ENCODE peak calls at places on chromosomes 5 and 9, in ten cellular contexts. W is left ventricle myocardium inferior, V is B cell, K is psoas muscle, R is RWPE1, P is lower leg skin, U is A549, X is Caco-2, E is left lung, O is OCI-LY7. H is an unnamed sample.

GRCh38 chr9:88990721-88991065 is 575 bp upstream of the S1PR3 start:
- DNase-seq in W (no peak), O (peak), E (no peak), P (no peak), X (no peak), R (no peak), U (no peak), K (no peak), V (peak), H (no peak)

GRCh38 chr9:79936336-79936735 is 364.6 kb downstream of the TLE4 start:
- DNase-seq in O (no peak), P (no peak), E (no peak), V (no peak), R (no peak), W (no peak), U (no peak), K (no peak), X (no peak), H (no peak)

GRCh38 chr5:73299665-73300435 is 126.9 kb downstream of the TMEM174 start:
- DNase-seq in X (no peak), O (no peak), W (no peak), U (no peak), K (no peak), R (no peak), E (no peak), V (no peak), P (no peak), H (peak)

GRCh38 chr5:179229331-179229761 is 115.9 kb downstream of the ADAMTS2 start:
- DNase-seq in O (no peak), K (no peak), X (no peak), V (no peak), W (no peak), P (no peak), E (peak), R (no peak), U (no peak), H (no peak)

GRCh38 chr9:36939655-36940578 is 94.2 kb downstream of the PAX5 start:
- DNase-seq in K (no peak), P (no peak), U (no peak), R (no peak), O (no peak), X (no peak), W (no peak), V (no peak), E (peak), H (no peak)

GRCh38 chr9:127802576-127803443 is at the start of gene FPGS:
- DNase-seq in X (peak), O (peak), W (peak), P (peak), R (peak), U (peak), E (peak), K (peak), V (peak), H (peak)

GRCh38 chr5:75389430-75389829 is 52.4 kb downstream of the HMGCR start:
- DNase-seq in E (no peak), R (no peak), K (no peak), U (no peak), O (no peak), W (no peak), P (no peak), X (no peak), V (no peak), H (no peak)

GRCh38 chr5:17735771-17736170 is 101.5 kb downstream of the TAF11L14 start:
- DNase-seq in P (no peak), W (no peak), K (no peak), V (no peak), O (no peak), R (no peak), U (no peak), X (no peak), E (no peak), H (no peak)

GRCh38 chr5:35855221-35855620 is 1.5 kb upstream of the IL7R start:
- DNase-seq in W (no peak), U (no peak), R (no peak), K (no peak), O (no peak), X (no peak), V (no peak), E (no peak), P (no peak), H (no peak)

GRCh38 chr9:98168952-98169488 is 23.4 kb downstream of the CORO2A start:
- DNase-seq in O (peak), V (peak), W (peak), X (peak), E (no peak), P (no peak), R (peak), K (no peak), U (no peak), H (peak)

GRCh38 chr5:156356238-156356637 is 29.3 kb downstream of the SGCD start:
- DNase-seq in V (no peak), P (no peak), X (no peak), W (no peak), O (no peak), R (no peak), K (no peak), E (no peak), U (no peak), H (peak)

GRCh38 chr9:127835930-127836586 is 18.4 kb downstream of the ENG start:
- DNase-seq in P (no peak), V (no peak), O (no peak), X (no peak), E (peak), K (peak), U (no peak), W (no peak), R (no peak), H (no peak)

GRCh38 chr5:168118042-168118668 is 173.3 kb upstream of the WWC1 start:
- DNase-seq in V (no peak), E (no peak), O (no peak), P (no peak), K (no peak), R (no peak), W (no peak), X (no peak), U (no peak), H (no peak)

GRCh38 chr5:82593481-82593880 is 315.3 kb upstream of the RPS23 start:
- DNase-seq in W (no peak), O (no peak), P (no peak), V (no peak), R (no peak), U (no peak), E (no peak), K (no peak), X (no peak), H (no peak)

GRCh38 chr5:83255268-83255667 is 177.9 kb downstream of the XRCC4 start:
- DNase-seq in P (no peak), W (no peak), R (no peak), U (no peak), E (no peak), X (no peak), O (no peak), K (no peak), V (no peak), H (no peak)

GRCh38 chr5:34756781-34757624 is 82.0 kb upstream of the TTC23L start:
- DNase-seq in X (peak), E (no peak), P (no peak), O (no peak), U (no peak), R (no peak), V (no peak), K (no peak), W (no peak), H (no peak)

GRCh38 chr9:38196721-38197120 is 127.7 kb upstream of the SHB start:
- DNase-seq in O (no peak), R (no peak), P (no peak), X (no peak), V (no peak), W (no peak), E (no peak), U (no peak), K (no peak), H (no peak)

GRCh38 chr5:133581918-133582317 is 30.4 kb downstream of the FSTL4 start:
- DNase-seq in R (peak), X (no peak), K (no peak), E (no peak), U (no peak), V (no peak), O (no peak), W (no peak), P (no peak), H (no peak)

GRCh38 chr5:177527595-177527994 is 10.8 kb upstream of the DDX41 start:
- DNase-seq in P (no peak), K (no peak), V (no peak), E (no peak), R (no peak), O (no peak), W (no peak), U (no peak), X (peak), H (no peak)

GRCh38 chr5:1594336-1595106 is 70.8 kb upstream of the LPCAT1 start:
- DNase-seq in R (peak), W (peak), K (peak), V (peak), O (no peak), X (peak), P (peak), U (peak), E (peak), H (peak)
- TF ChIP-seq CTCF in R (peak), W (peak), K (no peak), V (peak), O (peak), X (no peak), P (no peak), U (peak), E (peak), H (peak)

GRCh38 chr5:545641-546375 is 21.6 kb upstream of the SLC9A3 start:
- DNase-seq in E (peak), U (no peak), V (no peak), W (peak), K (peak), O (no peak), R (no peak), P (no peak), X (peak), H (no peak)
- TF ChIP-seq CTCF in E (no peak), U (no peak), V (no peak), W (no peak), K (no peak), O (no peak), R (no peak), P (no peak), X (no peak), H (no peak)

DNA sequence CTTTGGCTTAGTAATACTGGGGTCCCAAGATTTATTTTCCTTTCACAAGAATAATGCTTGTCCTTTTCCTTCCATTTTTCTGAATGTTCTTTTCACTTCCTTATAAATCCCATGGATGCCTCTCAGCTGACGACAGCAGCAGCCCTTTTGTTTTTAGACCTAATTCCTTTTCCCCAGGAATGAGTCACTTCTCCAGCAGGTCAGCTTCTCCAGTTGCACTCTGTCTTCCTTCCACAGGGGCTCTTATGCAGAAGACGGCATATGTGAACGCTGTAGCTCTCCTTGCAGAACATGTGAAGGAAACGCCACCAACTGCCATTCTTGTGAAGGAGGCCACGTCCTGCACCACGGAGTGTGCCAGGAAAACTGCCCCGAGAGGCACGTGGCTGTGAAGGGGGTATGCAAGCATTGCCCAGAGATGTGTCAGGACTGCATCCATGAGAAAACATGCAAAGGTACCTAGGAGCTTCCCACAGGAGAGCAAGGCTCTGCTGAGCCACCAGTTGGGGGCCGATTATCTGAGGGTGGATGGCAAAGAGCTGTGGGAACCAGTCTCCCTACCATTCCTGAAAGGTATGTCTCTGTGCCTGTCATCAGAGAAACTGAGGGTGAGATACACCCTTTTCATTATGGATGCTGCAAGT is 72.9 kb downstream of the RFK start:
- DNase-seq in W (no peak), E (no peak), K (no peak), X (no peak), O (no peak), P (no peak), R (peak), V (no peak), U (peak), H (no peak)
- TF ChIP-seq CTCF in W (no peak), E (no peak), K (no peak), X (no peak), O (no peak), P (no peak), R (no peak), V (no peak), U (no peak), H (no peak)

GRCh38 chr9:130191068-130191748 is 19.0 kb downstream of the NCS1 start:
- DNase-seq in O (no peak), X (no peak), W (no peak), K (no peak), R (no peak), P (no peak), E (no peak), U (no peak), V (no peak), H (no peak)
- TF ChIP-seq CTCF in O (no peak), X (no peak), W (no peak), K (no peak), R (no peak), P (no peak), E (no peak), U (no peak), V (no peak), H (no peak)

GRCh38 chr9:1400983-1401382 is 350.8 kb downstream of the DMRT2 start:
- DNase-seq in X (peak), K (no peak), R (no peak), W (no peak), O (no peak), P (no peak), E (no peak), V (no peak), U (no peak), H (no peak)
- TF ChIP-seq CTCF in X (peak), K (no peak), R (no peak), W (no peak), O (peak), P (no peak), E (no peak), V (no peak), U (no peak), H (no peak)

DNA sequence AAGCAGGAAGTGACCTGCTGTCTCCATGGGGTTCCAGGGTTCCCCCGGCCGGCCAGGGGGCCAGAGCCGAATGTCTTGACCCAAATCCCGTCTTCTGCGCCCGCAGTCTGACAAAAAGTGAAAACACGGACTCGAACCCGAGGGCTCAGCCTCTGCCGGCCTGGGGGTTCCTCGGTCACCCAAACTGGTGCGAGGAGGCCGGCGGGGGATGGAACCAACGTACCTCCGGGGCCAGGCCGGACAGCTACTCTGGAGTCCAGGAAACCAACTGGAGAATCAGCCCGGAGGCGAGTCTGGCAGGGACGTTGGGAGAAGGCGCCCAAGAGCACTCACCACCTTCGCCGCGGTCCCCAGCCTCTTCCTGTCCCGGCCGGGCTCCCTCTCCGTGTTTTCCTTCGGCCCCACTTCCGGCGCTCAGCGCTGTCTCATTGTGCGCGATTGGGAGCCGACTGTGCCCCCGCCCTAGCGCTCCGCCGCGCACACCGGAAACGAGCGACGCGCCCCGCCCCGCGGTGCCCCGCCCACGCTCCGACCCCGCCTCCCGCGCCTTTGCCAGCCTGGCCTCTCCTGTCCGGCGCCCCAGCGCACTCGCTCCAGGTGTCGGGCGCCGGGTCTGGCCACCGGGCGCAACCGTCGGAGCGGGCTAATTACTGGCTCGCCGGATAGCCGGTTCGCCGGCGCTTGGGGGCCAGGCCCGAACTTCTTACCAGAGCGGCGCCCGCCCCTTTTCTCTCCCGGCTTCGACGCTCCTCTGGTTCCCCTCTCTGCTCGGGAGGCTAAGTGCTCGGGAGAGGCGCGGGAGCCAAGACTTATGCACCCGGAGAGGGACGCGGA is at the start of gene TUT7:
- DNase-seq in V (peak), O (peak), K (peak), X (peak), R (peak), W (peak), P (peak), E (peak), U (peak), H (peak)
- TF ChIP-seq CTCF in V (no peak), O (no peak), K (no peak), X (no peak), R (no peak), W (no peak), P (no peak), E (no peak), U (no peak), H (no peak)

GRCh38 chr5:125126050-125126449 is 379.6 kb upstream of the ZNF608 start:
- DNase-seq in R (no peak), X (no peak), K (no peak), P (no peak), E (no peak), V (no peak), O (no peak), W (no peak), U (no peak), H (no peak)

GRCh38 chr5:125120012-125120411 is 373.6 kb upstream of the ZNF608 start:
- DNase-seq in O (no peak), U (no peak), V (no peak), E (no peak), R (no peak), W (no peak), X (no peak), P (no peak), K (no peak), H (no peak)

GRCh38 chr5:125129151-125129806 is 382.8 kb upstream of the ZNF608 start:
- DNase-seq in E (no peak), K (no peak), W (no peak), X (no peak), O (no peak), P (no peak), V (no peak), U (no peak), R (peak), H (no peak)

DNA sequence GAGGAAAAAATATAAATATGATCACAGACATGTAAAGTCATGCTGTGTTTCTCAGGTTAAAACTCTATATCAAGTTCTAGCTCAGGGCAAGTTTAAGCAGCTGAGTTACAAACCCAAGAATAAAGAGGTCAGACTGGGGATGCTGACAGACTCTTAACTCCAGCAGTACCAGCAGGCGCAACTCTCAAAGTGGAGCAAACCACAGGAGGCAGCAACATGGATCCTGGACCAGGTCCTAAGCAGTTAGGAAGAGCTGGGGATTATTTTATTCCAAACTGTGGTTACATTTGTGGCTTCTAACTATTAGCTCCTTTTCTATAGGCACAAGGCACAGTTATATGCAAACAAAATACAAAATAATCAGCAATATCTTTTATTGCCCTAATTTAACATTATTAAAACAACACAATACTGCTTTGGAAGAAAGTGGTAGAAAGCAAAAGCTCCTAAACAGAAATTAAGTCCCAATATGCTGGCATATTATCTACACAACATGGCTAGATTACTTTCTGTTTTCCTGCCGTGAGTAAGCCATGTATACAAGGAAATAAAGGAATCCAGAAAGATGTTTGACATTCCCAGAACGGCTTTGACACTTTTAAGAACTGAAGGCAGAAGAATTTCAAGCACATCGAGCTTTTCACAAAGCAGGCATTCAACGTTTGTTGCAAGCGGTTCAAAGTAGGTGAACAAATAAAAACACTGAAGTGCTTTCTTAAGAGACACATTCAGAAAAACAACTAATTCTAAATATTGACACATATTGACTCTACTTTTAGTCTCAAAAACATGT is 378.8 kb upstream of the ZNF608 start:
- DNase-seq in P (no peak), W (no peak), U (no peak), E (no peak), R (no peak), O (no peak), V (no peak), X (no peak), K (no peak), H (no peak)
- TF ChIP-seq CTCF in P (no peak), W (no peak), U (no peak), E (no peak), R (no peak), O (no peak), V (no peak), X (no peak), K (no peak), H (no peak)

H was measured in GM13976.